ENCODE peak calls at places on chromosomes 3 and 15, in ten cellular contexts. R, F, C, Z, X, M, W, S, N and L are unnamed samples.

GRCh38 chr15:62165793-62166380 is 802 bp upstream of the C2CD4B start:
- DNase-seq in R (no peak), F (no peak), C (no peak), Z (no peak), X (no peak), M (no peak), W (no peak), S (no peak), N (no peak), L (no peak)

GRCh38 chr15:63553388-63553791 is 43.8 kb upstream of the FBXL22 start:
- DNase-seq in R (no peak), F (no peak), C (no peak), Z (no peak), X (no peak), M (no peak), W (no peak), S (no peak), N (no peak), L (no peak)

GRCh38 chr3:179037361-179037760 is 34.2 kb downstream of the ZMAT3 start:
- DNase-seq in R (peak), F (no peak), C (peak), Z (no peak), X (peak), M (no peak), W (no peak), S (no peak), N (no peak), L (peak)

GRCh38 chr3:106006001-106006400 is 137.2 kb upstream of the CBLB start:
- DNase-seq in R (no peak), F (no peak), C (no peak), Z (no peak), X (no peak), M (no peak), W (no peak), S (no peak), N (no peak), L (no peak)

GRCh38 chr3:55244247-55244646 is 242.9 kb downstream of the WNT5A start:
- DNase-seq in R (no peak), F (no peak), C (no peak), Z (peak), X (no peak), M (no peak), W (peak), S (no peak), N (peak), L (no peak)

GRCh38 chr15:76012021-76012551 is at the start of gene NRG4:
- DNase-seq in R (no peak), F (no peak), C (no peak), Z (no peak), X (no peak), M (no peak), W (no peak), S (peak), N (no peak), L (no peak)

GRCh38 chr3:33074217-33075067 is 22.5 kb downstream of the GLB1 start:
- DNase-seq in R (no peak), F (peak), C (peak), Z (peak), X (peak), M (peak), W (peak), S (peak), N (peak), L (peak)

GRCh38 chr15:85750319-85750806 is 44.4 kb downstream of the KLHL25 start:
- DNase-seq in R (peak), F (peak), C (no peak), Z (no peak), X (no peak), M (no peak), W (no peak), S (no peak), N (no peak), L (no peak)

GRCh38 chr3:36373084-36373483 is 7.2 kb upstream of the STAC start:
- DNase-seq in R (no peak), F (no peak), C (no peak), Z (no peak), X (no peak), M (no peak), W (no peak), S (no peak), N (no peak), L (no peak)

GRCh38 chr3:168996622-168997021 is 666.9 kb downstream of the MECOM start:
- DNase-seq in R (no peak), F (no peak), C (no peak), Z (no peak), X (no peak), M (no peak), W (no peak), S (no peak), N (no peak), L (no peak)

GRCh38 chr15:68819451-68820204 is 1.1 kb downstream of the ANP32A start:
- DNase-seq in R (peak), F (peak), C (peak), Z (peak), X (peak), M (peak), W (peak), S (peak), N (peak), L (peak)

GRCh38 chr3:167813169-167814123 is 77.9 kb downstream of the SERPINI1 start:
- DNase-seq in R (no peak), F (no peak), C (no peak), Z (no peak), X (no peak), M (no peak), W (no peak), S (no peak), N (no peak), L (no peak)

GRCh38 chr3:97914390-97914789 is 57.8 kb downstream of the RIOX2 start:
- DNase-seq in R (no peak), F (no peak), C (no peak), Z (no peak), X (no peak), M (no peak), W (no peak), S (no peak), N (no peak), L (no peak)

GRCh38 chr3:71303627-71304260 is 279.8 kb downstream of the FOXP1 start:
- DNase-seq in R (no peak), F (no peak), C (no peak), Z (no peak), X (no peak), M (no peak), W (no peak), S (no peak), N (no peak), L (no peak)

GRCh38 chr15:74822233-74822632 is 4.2 kb upstream of the CPLX3 start:
- DNase-seq in R (no peak), F (no peak), C (no peak), Z (no peak), X (no peak), M (no peak), W (no peak), S (no peak), N (no peak), L (no peak)

GRCh38 chr15:75508741-75509532 is 57.4 kb upstream of the SIN3A start:
- DNase-seq in R (no peak), F (no peak), C (no peak), Z (no peak), X (peak), M (no peak), W (no peak), S (peak), N (peak), L (no peak)

GRCh38 chr3:112767177-112767576 is 79.5 kb downstream of the CD200R1L start:
- DNase-seq in R (no peak), F (no peak), C (no peak), Z (no peak), X (no peak), M (no peak), W (no peak), S (no peak), N (no peak), L (no peak)

GRCh38 chr15:68337826-68338225 is 60.3 kb downstream of the FEM1B start:
- DNase-seq in R (no peak), F (no peak), C (no peak), Z (no peak), X (no peak), M (no peak), W (no peak), S (no peak), N (no peak), L (no peak)

GRCh38 chr3:133893683-133894333 is 1.9 kb downstream of the RAB6B start:
- DNase-seq in R (no peak), F (no peak), C (no peak), Z (no peak), X (no peak), M (no peak), W (no peak), S (no peak), N (no peak), L (no peak)